ENCODE peak calls at places on chromosomes 1 and 21, in eight cellular contexts. H is fibroblast of lung, Q is gastrocnemius medialis, D is keratinocyte, Y is mucosa of descending colon, N is mesothelial cell of epicardium, K is GM12864, J is nephron progenitor cell. T is an unnamed sample.

GRCh38 chr1:71640131-71640530 is 559.3 kb upstream of the ZRANB2 start:
- DNase-seq in H (no peak), Q (peak), D (no peak), Y (no peak), N (no peak), K (no peak), J (no peak), T (no peak)

GRCh38 chr1:17869826-17870225 is 114.7 kb downstream of the ACTL8 start:
- DNase-seq in H (peak), Q (no peak), D (no peak), Y (no peak), N (no peak), K (no peak), J (no peak), T (no peak)

GRCh38 chr1:62877579-62877978 is 93.6 kb downstream of the ATG4C start:
- DNase-seq in H (no peak), Q (no peak), D (no peak), Y (no peak), N (no peak), K (no peak), J (no peak), T (no peak)

GRCh38 chr1:227779021-227779441 is 36.4 kb upstream of the PRSS38 start:
- DNase-seq in H (no peak), Q (no peak), D (no peak), Y (no peak), N (peak), K (no peak), J (no peak), T (no peak)

GRCh38 chr1:184618851-184619250 is 135.8 kb downstream of the EDEM3 start:
- DNase-seq in H (no peak), Q (no peak), D (no peak), Y (no peak), N (no peak), K (no peak), J (no peak), T (no peak)

GRCh38 chr1:108889706-108890105 is 12.9 kb downstream of the GPSM2 start:
- DNase-seq in H (no peak), Q (no peak), D (no peak), Y (no peak), N (no peak), K (no peak), J (no peak), T (no peak)

GRCh38 chr1:70039485-70039884 is 165.9 kb downstream of the LRRC40 start:
- DNase-seq in H (no peak), Q (no peak), D (no peak), Y (no peak), N (no peak), K (no peak), J (no peak), T (no peak)

GRCh38 chr1:11707621-11708276 is 16.2 kb downstream of the DRAXIN start:
- DNase-seq in H (no peak), Q (peak), D (no peak), Y (peak), N (no peak), K (no peak), J (no peak), T (no peak)

GRCh38 chr1:39196244-39197215 is 8.0 kb upstream of the MACF1 start:
- DNase-seq in H (peak), Q (no peak), D (no peak), Y (no peak), N (no peak), K (no peak), J (no peak), T (no peak)

GRCh38 chr1:3060601-3061551 is 8.1 kb upstream of the PRDM16 start:
- DNase-seq in H (no peak), Q (no peak), D (no peak), Y (no peak), N (peak), K (no peak), J (no peak), T (no peak)

GRCh38 chr21:35438643-35439404 is 389.7 kb upstream of the RUNX1 start:
- DNase-seq in H (peak), Q (no peak), D (no peak), Y (peak), N (no peak), K (peak), J (no peak), T (no peak)

GRCh38 chr1:66315675-66316074 is 218.3 kb upstream of the SGIP1 start:
- DNase-seq in H (no peak), Q (no peak), D (peak), Y (no peak), N (no peak), K (no peak), J (no peak), T (no peak)

GRCh38 chr21:44969965-44970755 is 30.3 kb downstream of the SLX9 start:
- DNase-seq in H (no peak), Q (no peak), D (no peak), Y (no peak), N (no peak), K (no peak), J (no peak), T (no peak)

GRCh38 chr1:29511436-29511835 is 275.1 kb downstream of the PTPRU start:
- DNase-seq in H (no peak), Q (no peak), D (no peak), Y (no peak), N (peak), K (no peak), J (no peak), T (no peak)

GRCh38 chr1:9071554-9072235 is 2.3 kb upstream of the SLC2A5 start:
- DNase-seq in H (no peak), Q (no peak), D (no peak), Y (no peak), N (no peak), K (no peak), J (no peak), T (no peak)

GRCh38 chr1:98903261-98903660 is 101.4 kb downstream of the PLPPR5 start:
- DNase-seq in H (peak), Q (no peak), D (no peak), Y (no peak), N (no peak), K (no peak), J (no peak), T (peak)

GRCh38 chr1:7595338-7595737 is 175.8 kb upstream of the VAMP3 start:
- DNase-seq in H (no peak), Q (no peak), D (no peak), Y (no peak), N (no peak), K (no peak), J (peak), T (no peak)

GRCh38 chr21:35019631-35020032 is 29.5 kb downstream of the RUNX1 start:
- DNase-seq in H (no peak), Q (no peak), D (no peak), Y (peak), N (no peak), K (no peak), J (no peak), T (no peak)

GRCh38 chr1:183227963-183228649 is 42.0 kb downstream of the LAMC2 start:
- DNase-seq in H (peak), Q (no peak), D (no peak), Y (peak), N (peak), K (no peak), J (peak), T (no peak)

GRCh38 chr1:24438423-24438901 is 22.9 kb downstream of the NIPAL3 start:
- DNase-seq in H (peak), Q (peak), D (no peak), Y (no peak), N (no peak), K (no peak), J (peak), T (no peak)

GRCh38 chr1:207890136-207890738 is 20.7 kb downstream of the CD34 start:
- DNase-seq in H (peak), Q (peak), D (no peak), Y (no peak), N (no peak), K (no peak), J (no peak), T (peak)

GRCh38 chr1:89615676-89616598 is 17.0 kb upstream of the LRRC8C start:
- DNase-seq in H (no peak), Q (no peak), D (no peak), Y (no peak), N (no peak), K (no peak), J (peak), T (no peak)

GRCh38 chr1:108357802-108358201 is 92.3 kb upstream of the NBPF6 start:
- DNase-seq in H (no peak), Q (no peak), D (no peak), Y (no peak), N (no peak), K (no peak), J (no peak), T (no peak)

GRCh38 chr1:16117369-16117768 is 38.5 kb downstream of the EPHA2 start:
- DNase-seq in H (no peak), Q (no peak), D (no peak), Y (no peak), N (no peak), K (no peak), J (no peak), T (no peak)

GRCh38 chr1:3651939-3652537 is at the start of gene TP73:
- DNase-seq in H (no peak), Q (no peak), D (no peak), Y (peak), N (no peak), K (peak), J (peak), T (no peak)

GRCh38 chr1:203410117-203410900 is 59.4 kb upstream of the FMOD start:
- DNase-seq in H (no peak), Q (no peak), D (no peak), Y (no peak), N (peak), K (no peak), J (no peak), T (no peak)

DNA sequence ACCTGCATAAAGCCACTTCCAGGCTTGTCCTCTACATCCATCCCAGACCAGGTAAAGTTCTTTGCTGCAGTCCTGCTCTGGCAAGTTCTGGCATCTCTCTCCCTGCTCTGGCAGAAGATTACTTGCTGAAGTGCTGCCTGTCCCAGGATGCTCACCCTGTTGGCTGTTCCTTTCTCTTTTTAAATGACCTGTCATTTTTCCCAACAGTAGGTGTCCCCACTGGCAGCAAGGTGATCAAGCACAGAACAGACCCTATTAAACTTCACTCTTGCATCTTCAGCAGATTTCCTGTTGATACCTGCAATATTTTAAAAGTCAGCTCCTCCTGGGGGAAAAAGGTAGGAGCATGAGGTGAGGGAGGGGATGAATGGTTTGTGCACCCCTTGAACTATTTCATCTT is 332.6 kb downstream of the PBX1 start:
- DNase-seq in H (no peak), Q (no peak), D (no peak), Y (no peak), N (no peak), K (no peak), J (no peak), T (no peak)
- TF ChIP-seq CTCF in H (no peak), Q (no peak), D (no peak), Y (no peak), N (no peak), K (no peak), J (no peak), T (no peak)

GRCh38 chr1:168610111-168610510 is 33.7 kb downstream of the XCL1 start:
- DNase-seq in H (no peak), Q (no peak), D (no peak), Y (no peak), N (no peak), K (no peak), J (no peak), T (no peak)
- TF ChIP-seq CTCF in H (no peak), Q (no peak), D (no peak), Y (no peak), N (no peak), K (no peak), J (no peak), T (no peak)

DNA sequence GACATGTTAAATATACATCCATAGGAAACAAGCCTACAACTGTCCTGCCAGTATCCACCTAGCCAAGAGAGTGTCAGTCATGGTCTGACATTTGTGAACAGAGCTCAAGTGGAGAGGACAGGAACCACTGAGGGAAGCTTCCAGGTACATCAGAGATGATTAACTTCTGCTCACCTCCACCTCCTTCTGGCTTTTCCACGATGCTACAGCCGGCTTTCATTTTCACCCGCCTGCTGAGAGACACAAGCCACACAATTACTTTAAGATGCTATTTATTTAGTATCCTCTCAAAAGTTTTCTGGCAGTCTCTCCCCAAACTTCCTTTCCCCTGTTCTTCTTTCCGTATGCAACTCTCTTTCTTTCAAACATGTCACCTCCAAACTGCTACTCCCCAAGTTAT is 2.1 kb downstream of the ETV3 start:
- DNase-seq in H (no peak), Q (no peak), D (no peak), Y (no peak), N (no peak), K (no peak), J (no peak), T (no peak)
- TF ChIP-seq CTCF in H (no peak), Q (no peak), D (peak), Y (no peak), N (no peak), K (peak), J (no peak), T (no peak)

GRCh38 chr1:87894041-87894440 is 565.4 kb downstream of the LMO4 start:
- DNase-seq in H (no peak), Q (no peak), D (no peak), Y (no peak), N (no peak), K (no peak), J (no peak), T (no peak)

GRCh38 chr1:87902830-87903614 is 574.3 kb downstream of the LMO4 start:
- DNase-seq in H (peak), Q (no peak), D (no peak), Y (no peak), N (no peak), K (no peak), J (no peak), T (no peak)

GRCh38 chr1:87899746-87900145 is 571.1 kb downstream of the LMO4 start:
- DNase-seq in H (no peak), Q (no peak), D (no peak), Y (no peak), N (no peak), K (no peak), J (no peak), T (no peak)

GRCh38 chr1:87897486-87897885 is 568.8 kb downstream of the LMO4 start:
- DNase-seq in H (no peak), Q (no peak), D (no peak), Y (no peak), N (no peak), K (no peak), J (no peak), T (no peak)

DNA sequence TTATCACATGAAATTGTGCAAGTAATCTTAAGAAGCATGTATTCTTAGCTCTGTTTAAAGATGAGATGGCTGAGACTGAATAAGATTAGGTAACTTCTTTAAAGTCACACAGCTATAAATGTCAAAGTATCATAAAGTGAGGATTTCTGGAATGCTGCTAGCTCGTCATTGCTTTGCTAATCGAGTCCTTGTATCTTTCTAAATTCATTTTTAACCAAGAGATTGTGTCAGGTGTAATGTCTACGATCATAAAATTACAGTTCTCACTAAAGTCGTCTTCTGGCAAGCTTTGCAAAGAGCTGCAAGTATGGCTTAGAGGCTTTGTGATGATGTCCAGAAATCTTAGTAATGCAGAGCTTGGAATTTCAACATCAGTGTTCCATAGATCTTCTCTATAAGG is 569.7 kb downstream of the LMO4 start:
- DNase-seq in H (no peak), Q (no peak), D (no peak), Y (no peak), N (no peak), K (no peak), J (no peak), T (no peak)
- TF ChIP-seq CTCF in H (no peak), Q (no peak), D (no peak), Y (no peak), N (no peak), K (no peak), J (no peak), T (no peak)

DNA sequence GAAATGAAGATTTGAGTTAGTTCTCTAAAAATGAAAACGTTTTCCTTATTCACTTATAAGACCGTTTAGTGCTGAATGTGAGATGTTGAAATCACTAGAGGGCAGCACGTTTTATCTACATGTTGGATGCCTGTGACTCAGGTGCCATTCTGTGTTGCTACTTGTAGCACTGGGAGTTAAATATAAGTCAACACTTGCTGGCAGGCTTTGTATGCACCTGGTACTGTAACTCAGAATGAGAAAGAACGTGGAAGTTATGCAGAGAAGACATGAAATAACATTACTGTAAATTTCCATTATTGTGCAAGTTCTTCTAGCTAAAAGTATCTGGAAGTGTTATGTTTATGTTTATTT is 45.9 kb downstream of the MIGA1 start:
- DNase-seq in H (peak), Q (peak), D (peak), Y (no peak), N (no peak), K (peak), J (no peak), T (no peak)
- TF ChIP-seq CTCF in H (peak), Q (no peak), D (peak), Y (no peak), N (no peak), K (peak), J (no peak), T (peak)

T was measured in AG09319.